ENCODE peak calls at places on chromosomes 4 and X, in eight cellular contexts. One of them, this sample, is unnamed.

GRCh38 chrX:55488268-55488558 is 1.4 kb downstream of the USP51 start:
- DNase-seq in fibroblast of pulmonary artery: no peak
- DNase-seq in A549: no peak
- DNase-seq in colonic mucosa: no peak
- DNase-seq in tibial artery: no peak
- DNase-seq in suprapubic skin: no peak
- DNase-seq in H7: no peak
- DNase-seq in CD8-positive, alpha-beta memory T cell: no peak
- DNase-seq in this sample: no peak

GRCh38 chr4:28001698-28002097 is 1141.1 kb downstream of the STIM2 start:
- DNase-seq in fibroblast of pulmonary artery: no peak
- DNase-seq in A549: no peak
- DNase-seq in colonic mucosa: no peak
- DNase-seq in tibial artery: no peak
- DNase-seq in suprapubic skin: no peak
- DNase-seq in H7: no peak
- DNase-seq in CD8-positive, alpha-beta memory T cell: no peak
- DNase-seq in this sample: no peak

GRCh38 chrX:48498374-48498809 is 10.4 kb upstream of the PORCN start:
- DNase-seq in fibroblast of pulmonary artery: peak; percentile 49
- DNase-seq in A549: no peak
- DNase-seq in colonic mucosa: no peak
- DNase-seq in tibial artery: no peak
- DNase-seq in suprapubic skin: no peak
- DNase-seq in H7: no peak
- DNase-seq in CD8-positive, alpha-beta memory T cell: no peak
- DNase-seq in this sample: peak; percentile 68

GRCh38 chr4:25861951-25862410 is 807 bp downstream of the SEL1L3 start:
- DNase-seq in fibroblast of pulmonary artery: peak; percentile 54
- DNase-seq in A549: peak; percentile 32
- DNase-seq in colonic mucosa: peak; percentile 53
- DNase-seq in tibial artery: no peak
- DNase-seq in suprapubic skin: no peak
- DNase-seq in H7: peak; percentile 79
- DNase-seq in CD8-positive, alpha-beta memory T cell: peak; percentile 36
- DNase-seq in this sample: peak; percentile 42

GRCh38 chr4:96315815-96316214 is 475.9 kb downstream of the PDHA2 start:
- DNase-seq in fibroblast of pulmonary artery: peak; percentile 24
- DNase-seq in A549: no peak
- DNase-seq in colonic mucosa: no peak
- DNase-seq in tibial artery: no peak
- DNase-seq in suprapubic skin: no peak
- DNase-seq in H7: no peak
- DNase-seq in CD8-positive, alpha-beta memory T cell: no peak
- DNase-seq in this sample: no peak

GRCh38 chr4:55030606-55031005 is 94.8 kb downstream of the KDR start:
- DNase-seq in fibroblast of pulmonary artery: no peak
- DNase-seq in A549: no peak
- DNase-seq in colonic mucosa: no peak
- DNase-seq in tibial artery: no peak
- DNase-seq in suprapubic skin: no peak
- DNase-seq in H7: no peak
- DNase-seq in CD8-positive, alpha-beta memory T cell: no peak
- DNase-seq in this sample: no peak

GRCh38 chr4:3523628-3524221 is 8.5 kb downstream of the LRPAP1 start:
- DNase-seq in fibroblast of pulmonary artery: no peak
- DNase-seq in A549: no peak
- DNase-seq in colonic mucosa: no peak
- DNase-seq in tibial artery: no peak
- DNase-seq in suprapubic skin: no peak
- DNase-seq in H7: no peak
- DNase-seq in CD8-positive, alpha-beta memory T cell: no peak
- DNase-seq in this sample: no peak

GRCh38 chrX:153968754-153969124 is 2.9 kb downstream of the HCFC1 start:
- DNase-seq in fibroblast of pulmonary artery: no peak
- DNase-seq in A549: no peak
- DNase-seq in colonic mucosa: no peak
- DNase-seq in tibial artery: no peak
- DNase-seq in suprapubic skin: peak; percentile 54
- DNase-seq in H7: peak; percentile 78
- DNase-seq in CD8-positive, alpha-beta memory T cell: peak; percentile 54
- DNase-seq in this sample: peak; percentile 16

GRCh38 chr4:2357821-2358745 is 60.4 kb downstream of the ZFYVE28 start:
- DNase-seq in fibroblast of pulmonary artery: no peak
- DNase-seq in A549: no peak
- DNase-seq in colonic mucosa: no peak
- DNase-seq in tibial artery: no peak
- DNase-seq in suprapubic skin: peak; percentile 46
- DNase-seq in H7: peak; percentile 76
- DNase-seq in CD8-positive, alpha-beta memory T cell: no peak
- DNase-seq in this sample: no peak

GRCh38 chr4:169179609-169180526 is 90.9 kb downstream of the SH3RF1 start:
- DNase-seq in fibroblast of pulmonary artery: no peak
- DNase-seq in A549: no peak
- DNase-seq in colonic mucosa: no peak
- DNase-seq in tibial artery: no peak
- DNase-seq in suprapubic skin: no peak
- DNase-seq in H7: no peak
- DNase-seq in CD8-positive, alpha-beta memory T cell: no peak
- DNase-seq in this sample: peak; percentile 55

GRCh38 chr4:85952518-85952917 is 407.3 kb downstream of the MAPK10 start:
- DNase-seq in fibroblast of pulmonary artery: peak; percentile 87
- DNase-seq in A549: peak; percentile 38
- DNase-seq in colonic mucosa: no peak
- DNase-seq in tibial artery: no peak
- DNase-seq in suprapubic skin: no peak
- DNase-seq in H7: no peak
- DNase-seq in CD8-positive, alpha-beta memory T cell: no peak
- DNase-seq in this sample: peak; percentile 71

GRCh38 chrX:65581661-65582339 is 47.2 kb upstream of the LAS1L start:
- DNase-seq in fibroblast of pulmonary artery: peak; percentile 76
- DNase-seq in A549: peak; percentile 62
- DNase-seq in colonic mucosa: peak; percentile 70
- DNase-seq in tibial artery: peak; percentile 51
- DNase-seq in suprapubic skin: peak; percentile 68
- DNase-seq in H7: peak; percentile 58
- DNase-seq in CD8-positive, alpha-beta memory T cell: peak; percentile 59
- DNase-seq in this sample: peak; percentile 59

GRCh38 chrX:3550160-3550765 is 163.2 kb downstream of the PRKX start:
- DNase-seq in fibroblast of pulmonary artery: peak; percentile 23
- DNase-seq in A549: peak; percentile 81
- DNase-seq in colonic mucosa: peak; percentile 23
- DNase-seq in tibial artery: no peak
- DNase-seq in suprapubic skin: no peak
- DNase-seq in H7: no peak
- DNase-seq in CD8-positive, alpha-beta memory T cell: no peak
- DNase-seq in this sample: no peak

GRCh38 chr4:132548463-132548862 is 600.6 kb upstream of the PCDH10 start:
- DNase-seq in fibroblast of pulmonary artery: no peak
- DNase-seq in A549: no peak
- DNase-seq in colonic mucosa: no peak
- DNase-seq in tibial artery: no peak
- DNase-seq in suprapubic skin: no peak
- DNase-seq in H7: no peak
- DNase-seq in CD8-positive, alpha-beta memory T cell: no peak
- DNase-seq in this sample: no peak

GRCh38 chr4:40596522-40596921 is 33.1 kb downstream of the RBM47 start:
- DNase-seq in fibroblast of pulmonary artery: no peak
- DNase-seq in A549: no peak
- DNase-seq in colonic mucosa: no peak
- DNase-seq in tibial artery: no peak
- DNase-seq in suprapubic skin: no peak
- DNase-seq in H7: no peak
- DNase-seq in CD8-positive, alpha-beta memory T cell: no peak
- DNase-seq in this sample: no peak

GRCh38 chr4:20264688-20265087 is 13.0 kb downstream of the SLIT2 start:
- DNase-seq in fibroblast of pulmonary artery: no peak
- DNase-seq in A549: no peak
- DNase-seq in colonic mucosa: no peak
- DNase-seq in tibial artery: no peak
- DNase-seq in suprapubic skin: no peak
- DNase-seq in H7: no peak
- DNase-seq in CD8-positive, alpha-beta memory T cell: no peak
- DNase-seq in this sample: no peak

GRCh38 chr4:168164915-168165548 is 72.7 kb downstream of the ANXA10 start:
- DNase-seq in fibroblast of pulmonary artery: no peak
- DNase-seq in A549: no peak
- DNase-seq in colonic mucosa: no peak
- DNase-seq in tibial artery: no peak
- DNase-seq in suprapubic skin: no peak
- DNase-seq in H7: no peak
- DNase-seq in CD8-positive, alpha-beta memory T cell: no peak
- DNase-seq in this sample: no peak

GRCh38 chr4:29075366-29075765 is 1644.8 kb upstream of the PCDH7 start:
- DNase-seq in fibroblast of pulmonary artery: no peak
- DNase-seq in A549: no peak
- DNase-seq in colonic mucosa: no peak
- DNase-seq in tibial artery: no peak
- DNase-seq in suprapubic skin: no peak
- DNase-seq in H7: no peak
- DNase-seq in CD8-positive, alpha-beta memory T cell: no peak
- DNase-seq in this sample: no peak

GRCh38 chr4:7894098-7894676 is 45.5 kb downstream of the AFAP1 start:
- DNase-seq in fibroblast of pulmonary artery: no peak
- DNase-seq in A549: no peak
- DNase-seq in colonic mucosa: no peak
- DNase-seq in tibial artery: no peak
- DNase-seq in suprapubic skin: no peak
- DNase-seq in H7: no peak
- DNase-seq in CD8-positive, alpha-beta memory T cell: no peak
- DNase-seq in this sample: no peak

GRCh38 chr4:185840953-185841352 is 29.0 kb upstream of the SORBS2 start:
- DNase-seq in fibroblast of pulmonary artery: no peak
- DNase-seq in A549: no peak
- DNase-seq in colonic mucosa: no peak
- DNase-seq in tibial artery: no peak
- DNase-seq in suprapubic skin: no peak
- DNase-seq in H7: no peak
- DNase-seq in CD8-positive, alpha-beta memory T cell: no peak
- DNase-seq in this sample: no peak

DNA sequence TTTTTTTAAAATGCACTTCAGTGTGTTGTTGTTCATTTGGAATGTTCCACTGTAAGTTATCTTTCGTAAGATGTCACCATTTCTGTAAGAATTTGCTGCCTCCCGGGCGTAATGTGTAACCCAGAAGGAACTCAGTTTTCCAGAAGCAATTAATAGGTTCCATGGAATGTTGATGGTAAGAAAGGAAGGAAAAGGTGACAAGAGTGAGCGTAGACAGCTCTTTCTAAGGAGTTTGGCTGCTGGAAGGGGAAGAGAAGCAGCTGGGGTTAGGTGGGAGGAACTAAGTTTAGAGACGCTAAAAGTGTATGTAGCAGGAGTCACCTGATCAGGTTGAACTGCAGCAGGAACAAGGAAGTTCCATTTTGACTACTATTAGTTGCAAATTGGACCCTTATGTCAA is 35.9 kb downstream of the PNMA5 start:
- DNase-seq in fibroblast of pulmonary artery: no peak
- DNase-seq in A549: no peak
- DNase-seq in colonic mucosa: no peak
- DNase-seq in tibial artery: no peak
- DNase-seq in suprapubic skin: no peak
- DNase-seq in H7: no peak
- DNase-seq in CD8-positive, alpha-beta memory T cell: no peak
- DNase-seq in this sample: no peak
- H3K4me3 ChIP-seq in fibroblast of pulmonary artery: no peak overlapping the region
- H3K4me3 ChIP-seq in A549: peak overlapping the region; percentile 44
- H3K4me3 ChIP-seq in colonic mucosa: no peak overlapping the region
- H3K4me3 ChIP-seq in tibial artery: no peak overlapping the region
- H3K4me3 ChIP-seq in suprapubic skin: peak overlapping the region; percentile 29
- H3K4me3 ChIP-seq in H7: no peak overlapping the region
- H3K4me3 ChIP-seq in CD8-positive, alpha-beta memory T cell: no peak overlapping the region
- H3K4me3 ChIP-seq in this sample: no peak overlapping the region

GRCh38 chrX:23694606-23695005 is 27.3 kb downstream of the PRDX4 start:
- DNase-seq in fibroblast of pulmonary artery: peak; percentile 67
- DNase-seq in A549: peak; percentile 77
- DNase-seq in colonic mucosa: peak; percentile 52
- DNase-seq in tibial artery: peak; percentile 48
- DNase-seq in suprapubic skin: no peak
- DNase-seq in H7: peak; percentile 78
- DNase-seq in CD8-positive, alpha-beta memory T cell: peak; percentile 30
- DNase-seq in this sample: peak; percentile 54
- H3K4me3 ChIP-seq in fibroblast of pulmonary artery: no peak overlapping the region
- H3K4me3 ChIP-seq in A549: peak overlapping the region; percentile 22
- H3K4me3 ChIP-seq in colonic mucosa: no peak overlapping the region
- H3K4me3 ChIP-seq in tibial artery: no peak overlapping the region
- H3K4me3 ChIP-seq in suprapubic skin: no peak overlapping the region
- H3K4me3 ChIP-seq in H7: no peak overlapping the region
- H3K4me3 ChIP-seq in CD8-positive, alpha-beta memory T cell: no peak overlapping the region
- H3K4me3 ChIP-seq in this sample: no peak overlapping the region

DNA sequence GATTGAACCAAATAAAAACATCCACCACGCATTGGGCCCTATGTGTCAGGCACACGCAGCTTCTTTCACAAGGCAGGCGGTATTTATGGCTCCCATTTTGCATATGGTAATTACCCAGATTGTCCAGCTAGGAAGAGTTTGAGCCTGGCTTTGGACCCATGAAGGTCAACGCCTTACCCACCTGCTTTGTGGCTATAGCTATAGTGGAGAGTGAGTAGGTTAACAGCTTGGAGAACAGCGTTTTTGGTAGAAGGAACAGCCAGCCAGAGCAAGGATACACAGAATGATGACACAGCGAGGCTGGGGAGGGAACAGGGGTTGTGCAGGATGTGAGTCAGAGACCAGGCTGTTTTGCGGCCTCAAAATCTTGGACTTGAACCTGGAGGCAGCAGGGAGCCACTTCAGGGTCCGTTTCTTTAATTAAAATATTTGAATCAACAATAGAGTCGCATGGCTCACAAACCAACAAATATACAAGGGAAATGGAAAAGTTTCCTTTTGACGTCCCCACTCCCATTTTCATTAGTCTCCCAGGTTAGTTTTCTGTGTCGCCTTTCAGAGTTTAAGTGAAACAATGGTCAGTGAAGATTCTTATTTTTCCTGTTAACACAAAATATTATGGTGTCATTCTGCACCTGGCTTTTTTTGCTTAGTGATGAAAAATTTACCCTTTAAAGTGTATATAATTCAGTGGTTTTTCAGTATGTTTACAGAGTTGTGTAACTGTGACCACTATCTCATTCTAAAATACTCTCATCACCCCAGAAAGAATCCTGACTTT is 118.2 kb upstream of the STX18 start:
- DNase-seq in fibroblast of pulmonary artery: peak; percentile 84
- DNase-seq in A549: peak; percentile 53
- DNase-seq in colonic mucosa: no peak
- DNase-seq in tibial artery: peak; percentile 35
- DNase-seq in suprapubic skin: no peak
- DNase-seq in H7: no peak
- DNase-seq in CD8-positive, alpha-beta memory T cell: no peak
- DNase-seq in this sample: peak; percentile 96
- H3K4me3 ChIP-seq in fibroblast of pulmonary artery: no peak overlapping the region
- H3K4me3 ChIP-seq in A549: no peak overlapping the region
- H3K4me3 ChIP-seq in colonic mucosa: no peak overlapping the region
- H3K4me3 ChIP-seq in tibial artery: no peak overlapping the region
- H3K4me3 ChIP-seq in suprapubic skin: no peak overlapping the region
- H3K4me3 ChIP-seq in H7: no peak overlapping the region
- H3K4me3 ChIP-seq in CD8-positive, alpha-beta memory T cell: no peak overlapping the region
- H3K4me3 ChIP-seq in this sample: no peak overlapping the region

DNA sequence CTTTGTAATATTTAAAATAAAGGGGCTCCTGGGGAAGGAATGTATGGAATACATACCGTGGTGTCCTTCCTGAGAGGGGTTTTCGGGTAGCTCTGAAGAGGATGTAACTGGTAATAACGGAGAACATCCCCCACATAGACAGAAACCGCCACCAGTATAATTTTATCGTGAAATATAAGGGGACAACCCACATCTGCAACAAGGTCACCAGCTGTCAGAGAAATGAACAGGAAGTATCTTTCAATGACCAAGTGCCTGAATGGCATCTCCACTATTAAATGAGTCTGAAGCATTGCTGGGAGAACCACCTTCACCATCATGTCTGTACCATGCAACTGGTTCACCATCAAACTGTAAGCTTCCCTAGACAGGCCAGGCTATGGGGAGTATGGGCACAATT is 31.7 kb downstream of the RNF175 start:
- DNase-seq in fibroblast of pulmonary artery: no peak
- DNase-seq in A549: no peak
- DNase-seq in colonic mucosa: no peak
- DNase-seq in tibial artery: no peak
- DNase-seq in suprapubic skin: no peak
- DNase-seq in H7: no peak
- DNase-seq in CD8-positive, alpha-beta memory T cell: no peak
- DNase-seq in this sample: no peak
- H3K4me3 ChIP-seq in fibroblast of pulmonary artery: no peak overlapping the region
- H3K4me3 ChIP-seq in A549: no peak overlapping the region
- H3K4me3 ChIP-seq in colonic mucosa: no peak overlapping the region
- H3K4me3 ChIP-seq in tibial artery: no peak overlapping the region
- H3K4me3 ChIP-seq in suprapubic skin: no peak overlapping the region
- H3K4me3 ChIP-seq in H7: no peak overlapping the region
- H3K4me3 ChIP-seq in CD8-positive, alpha-beta memory T cell: no peak overlapping the region
- H3K4me3 ChIP-seq in this sample: no peak overlapping the region

This sample was measured in astrocyte of the spinal cord.